ENCODE peak calls at places on chromosomes 5 and 9, in four cellular contexts. M, U, E and P are unnamed samples.

GRCh38 chr5:59034498-59035186 is 451.8 kb downstream of the RAB3C start:
- DNase-seq in M (no peak), U (no peak), E (peak; percentile 65), P (no peak)

GRCh38 chr9:80359291-80359690 is 787.5 kb downstream of the TLE4 start:
- DNase-seq in M (no peak), U (no peak), E (no peak), P (no peak)

GRCh38 chr5:141877478-141878185 is 578 bp downstream of the PCDH1 start:
- DNase-seq in M (no peak), U (no peak), E (no peak), P (no peak)

GRCh38 chr5:75235711-75236110 is 967 bp downstream of the ANKRD31 start:
- DNase-seq in M (no peak), U (no peak), E (no peak), P (no peak)

GRCh38 chr5:39437469-39437868 is 12.7 kb upstream of the DAB2 start:
- DNase-seq in M (no peak), U (no peak), E (no peak), P (no peak)

GRCh38 chr9:72675586-72675985 is 154.2 kb downstream of the TMC1 start:
- DNase-seq in M (no peak), U (no peak), E (peak; percentile 8), P (peak; percentile 49)

GRCh38 chr9:21766096-21766495 is 36.3 kb upstream of the MTAP start:
- DNase-seq in M (no peak), U (no peak), E (no peak), P (no peak)

GRCh38 chr5:176775409-176775808 is 35.0 kb upstream of the UNC5A start:
- DNase-seq in M (no peak), U (no peak), E (no peak), P (no peak)

GRCh38 chr9:127898433-127899199 is 787 bp downstream of the ST6GALNAC6 start:
- DNase-seq in M (no peak), U (no peak), E (peak; percentile 82), P (no peak)

GRCh38 chr9:76474419-76474818 is 15.4 kb downstream of the GCNT1 start:
- DNase-seq in M (no peak), U (no peak), E (no peak), P (no peak)

GRCh38 chr9:23829580-23830458 is 3.8 kb upstream of the ELAVL2 start:
- DNase-seq in M (no peak), U (no peak), E (no peak), P (no peak)

GRCh38 chr5:160083501-160083900 is 35.7 kb downstream of the PWWP2A start:
- DNase-seq in M (no peak), U (peak; percentile 40), E (peak; percentile 76), P (no peak)

GRCh38 chr9:110180713-110181434 is 27.1 kb downstream of the C9orf152 start:
- DNase-seq in M (no peak), U (no peak), E (peak; percentile 53), P (peak; percentile 59)

GRCh38 chr9:19130436-19130835 is 3.1 kb upstream of the PLIN2 start:
- DNase-seq in M (no peak), U (no peak), E (no peak), P (no peak)

GRCh38 chr9:1879501-1879900 is 135.6 kb upstream of the SMARCA2 start:
- DNase-seq in M (no peak), U (no peak), E (no peak), P (no peak)

GRCh38 chr9:9091387-9091786 is 1291.8 kb upstream of the DMAC1 start:
- DNase-seq in M (no peak), U (no peak), E (no peak), P (no peak)

GRCh38 chr9:98678244-98678842 is 30.4 kb downstream of the GABBR2 start:
- DNase-seq in M (no peak), U (no peak), E (no peak), P (no peak)

GRCh38 chr5:172674155-172674554 is 33.1 kb downstream of the NEURL1B start:
- DNase-seq in M (no peak), U (no peak), E (no peak), P (no peak)

GRCh38 chr9:109064963-109065701 is 51.8 kb upstream of the CTNNAL1 start:
- DNase-seq in M (no peak), U (peak; percentile 44), E (peak; percentile 79), P (peak; percentile 45)

GRCh38 chr5:180175015-180175431 is 34.0 kb downstream of the RASGEF1C start:
- DNase-seq in M (no peak), U (no peak), E (no peak), P (no peak)

GRCh38 chr9:79664375-79664825 is 92.6 kb downstream of the TLE4 start:
- DNase-seq in M (no peak), U (no peak), E (peak; percentile 35), P (no peak)

GRCh38 chr5:178341091-178341960 is 108.7 kb upstream of the PHYKPL start:
- DNase-seq in M (no peak), U (no peak), E (no peak), P (no peak)

GRCh38 chr9:101671567-101671966 is 66.9 kb downstream of the GRIN3A start:
- DNase-seq in M (no peak), U (no peak), E (no peak), P (no peak)

GRCh38 chr9:89975586-89975985 is 370.8 kb downstream of the GADD45G start:
- DNase-seq in M (no peak), U (no peak), E (no peak), P (no peak)

GRCh38 chr9:84514421-84514820 is 155.1 kb upstream of the NTRK2 start:
- DNase-seq in M (no peak), U (no peak), E (no peak), P (no peak)

GRCh38 chr5:150311015-150311692 is 8.4 kb upstream of the ARSI start:
- DNase-seq in M (no peak), U (no peak), E (no peak), P (no peak)

GRCh38 chr9:130329061-130329460 is 63.5 kb downstream of the HMCN2 start:
- DNase-seq in M (no peak), U (no peak), E (no peak), P (no peak)

GRCh38 chr5:146306838-146307237 is 31.8 kb upstream of the POU4F3 start:
- DNase-seq in M (no peak), U (no peak), E (no peak), P (no peak)

GRCh38 chr5:57804007-57804444 is 321.4 kb upstream of the ACTBL2 start:
- DNase-seq in M (no peak), U (no peak), E (peak; percentile 66), P (no peak)

GRCh38 chr5:37739817-37740261 is 100.0 kb downstream of the GDNF start:
- DNase-seq in M (no peak), U (no peak), E (peak; percentile 58), P (no peak)

GRCh38 chr9:18666987-18667772 is 193.2 kb downstream of the ADAMTSL1 start:
- DNase-seq in M (no peak), U (no peak), E (peak; percentile 32), P (peak; percentile 46)

GRCh38 chr9:128635266-128636023 is 21.2 kb downstream of the DYNC2I2 start:
- DNase-seq in M (no peak), U (peak; percentile 98), E (peak; percentile 99), P (peak; percentile 76)

GRCh38 chr5:65623482-65623881 is 651 bp downstream of the TRIM23 start:
- DNase-seq in M (no peak), U (no peak), E (no peak), P (no peak)